ENCODE peak calls at places on chromosomes 3 and 15, in seven cellular contexts. One of them, this sample, is unnamed.
A peak's percentile ranks its signal among the peaks of the same experiment; 100 is the strongest.

GRCh38 chr3:99394831-99395733 is 243.3 kb upstream of the COL8A1 start:
- DNase-seq in H9: no peak
- DNase-seq in IMR-90: peak; percentile 89
- DNase-seq in mesendoderm: no peak
- DNase-seq in mesenchymal stem cell: peak; percentile 80
- DNase-seq in H1: no peak
- DNase-seq in neuronal stem cell: no peak
- DNase-seq in this sample: peak; percentile 24

GRCh38 chr15:47184003-47184404 is 533.3 kb upstream of the SEMA6D start:
- DNase-seq in neuronal stem cell: peak; percentile 31
- DNase-seq in H9: peak; percentile 69
- DNase-seq in mesenchymal stem cell: peak; percentile 61
- DNase-seq in H1: no peak
- DNase-seq in IMR-90: no peak
- DNase-seq in mesendoderm: peak; percentile 70
- DNase-seq in this sample: peak; percentile 19

GRCh38 chr15:86591994-86592746 is 512.5 kb downstream of the AGBL1 start:
- DNase-seq in neuronal stem cell: no peak
- DNase-seq in mesenchymal stem cell: no peak
- DNase-seq in H1: no peak
- DNase-seq in H9: no peak
- DNase-seq in mesendoderm: no peak
- DNase-seq in IMR-90: no peak
- DNase-seq in this sample: no peak

GRCh38 chr3:23762214-23763039 is 43.3 kb upstream of the UBE2E1 start:
- DNase-seq in H1: no peak
- DNase-seq in mesendoderm: no peak
- DNase-seq in IMR-90: no peak
- DNase-seq in neuronal stem cell: no peak
- DNase-seq in H9: no peak
- DNase-seq in mesenchymal stem cell: peak; percentile 9
- DNase-seq in this sample: no peak

GRCh38 chr3:197083486-197083885 is 53.9 kb upstream of the MELTF start:
- DNase-seq in mesenchymal stem cell: peak; percentile 73
- DNase-seq in H1: no peak
- DNase-seq in mesendoderm: peak; percentile 5
- DNase-seq in neuronal stem cell: no peak
- DNase-seq in H9: no peak
- DNase-seq in IMR-90: peak; percentile 88
- DNase-seq in this sample: no peak

GRCh38 chr3:114880078-114880477 is 267.0 kb downstream of the ZBTB20 start:
- DNase-seq in IMR-90: peak; percentile 2
- DNase-seq in mesendoderm: no peak
- DNase-seq in H1: no peak
- DNase-seq in H9: no peak
- DNase-seq in mesenchymal stem cell: peak; percentile 7
- DNase-seq in neuronal stem cell: no peak
- DNase-seq in this sample: no peak

GRCh38 chr3:194134231-194134756 is 1.7 kb upstream of the HES1 start:
- DNase-seq in neuronal stem cell: peak; percentile 75
- DNase-seq in mesendoderm: no peak
- DNase-seq in H1: no peak
- DNase-seq in IMR-90: no peak
- DNase-seq in H9: no peak
- DNase-seq in mesenchymal stem cell: peak; percentile 96
- DNase-seq in this sample: peak; percentile 67

GRCh38 chr3:195259146-195259563 is 11.8 kb downstream of the XXYLT1 start:
- DNase-seq in H9: no peak
- DNase-seq in IMR-90: peak; percentile 32
- DNase-seq in mesenchymal stem cell: peak; percentile 72
- DNase-seq in H1: no peak
- DNase-seq in mesendoderm: peak; percentile 79
- DNase-seq in neuronal stem cell: no peak
- DNase-seq in this sample: no peak

GRCh38 chr3:127800508-127800907 is 21.8 kb downstream of the MGLL start:
- DNase-seq in mesenchymal stem cell: no peak
- DNase-seq in neuronal stem cell: no peak
- DNase-seq in H9: no peak
- DNase-seq in H1: no peak
- DNase-seq in IMR-90: peak; percentile 47
- DNase-seq in mesendoderm: no peak
- DNase-seq in this sample: no peak

GRCh38 chr3:38742551-38742950 is 73.5 kb downstream of the SCN10A start:
- DNase-seq in H1: no peak
- DNase-seq in H9: no peak
- DNase-seq in neuronal stem cell: no peak
- DNase-seq in IMR-90: no peak
- DNase-seq in mesendoderm: no peak
- DNase-seq in mesenchymal stem cell: no peak
- DNase-seq in this sample: no peak

GRCh38 chr3:159922861-159923312 is 65.7 kb upstream of the IL12A start:
- DNase-seq in H9: no peak
- DNase-seq in mesenchymal stem cell: no peak
- DNase-seq in neuronal stem cell: no peak
- DNase-seq in H1: no peak
- DNase-seq in mesendoderm: no peak
- DNase-seq in IMR-90: no peak
- DNase-seq in this sample: no peak

GRCh38 chr3:66473181-66473580 is 27.6 kb downstream of the LRIG1 start:
- DNase-seq in H9: no peak
- DNase-seq in mesendoderm: no peak
- DNase-seq in IMR-90: peak; percentile 58
- DNase-seq in neuronal stem cell: no peak
- DNase-seq in mesenchymal stem cell: peak; percentile 66
- DNase-seq in H1: no peak
- DNase-seq in this sample: no peak

GRCh38 chr3:185308126-185308754 is 54.4 kb upstream of the EHHADH start:
- DNase-seq in mesendoderm: peak; percentile 86
- DNase-seq in neuronal stem cell: peak; percentile 63
- DNase-seq in H1: peak; percentile 34
- DNase-seq in mesenchymal stem cell: peak; percentile 71
- DNase-seq in H9: peak; percentile 76
- DNase-seq in IMR-90: peak; percentile 55
- DNase-seq in this sample: peak; percentile 64

GRCh38 chr3:156873906-156874305 is 47.8 kb downstream of the LEKR1 start:
- DNase-seq in IMR-90: no peak
- DNase-seq in neuronal stem cell: no peak
- DNase-seq in mesendoderm: no peak
- DNase-seq in H9: no peak
- DNase-seq in H1: no peak
- DNase-seq in mesenchymal stem cell: no peak
- DNase-seq in this sample: no peak

GRCh38 chr3:55639886-55640765 is 153.0 kb upstream of the WNT5A start:
- DNase-seq in H1: no peak
- DNase-seq in H9: no peak
- DNase-seq in IMR-90: no peak
- DNase-seq in neuronal stem cell: no peak
- DNase-seq in mesenchymal stem cell: no peak
- DNase-seq in mesendoderm: peak; percentile 63
- DNase-seq in this sample: no peak

GRCh38 chr15:95341686-95342085 is 988.8 kb upstream of the NR2F2 start:
- DNase-seq in mesendoderm: no peak
- DNase-seq in H9: no peak
- DNase-seq in IMR-90: no peak
- DNase-seq in mesenchymal stem cell: no peak
- DNase-seq in H1: no peak
- DNase-seq in neuronal stem cell: no peak
- DNase-seq in this sample: no peak

GRCh38 chr15:95346856-95347255 is 983.6 kb upstream of the NR2F2 start:
- DNase-seq in H1: no peak
- DNase-seq in H9: no peak
- DNase-seq in mesendoderm: no peak
- DNase-seq in IMR-90: peak; percentile 42
- DNase-seq in mesenchymal stem cell: no peak
- DNase-seq in neuronal stem cell: no peak
- DNase-seq in this sample: no peak

GRCh38 chr15:95350908-95351307 is 979.6 kb upstream of the NR2F2 start:
- DNase-seq in H1: no peak
- DNase-seq in neuronal stem cell: no peak
- DNase-seq in mesenchymal stem cell: no peak
- DNase-seq in H9: no peak
- DNase-seq in mesendoderm: no peak
- DNase-seq in IMR-90: no peak
- DNase-seq in this sample: no peak

GRCh38 chr15:95347846-95348245 is 982.7 kb upstream of the NR2F2 start:
- DNase-seq in mesenchymal stem cell: no peak
- DNase-seq in IMR-90: no peak
- DNase-seq in mesendoderm: peak; percentile 62
- DNase-seq in H1: no peak
- DNase-seq in neuronal stem cell: no peak
- DNase-seq in H9: peak; percentile 35
- DNase-seq in this sample: no peak

GRCh38 chr15:95345867-95346266 is 984.6 kb upstream of the NR2F2 start:
- DNase-seq in IMR-90: no peak
- DNase-seq in mesendoderm: no peak
- DNase-seq in neuronal stem cell: no peak
- DNase-seq in H9: no peak
- DNase-seq in H1: no peak
- DNase-seq in mesenchymal stem cell: no peak
- DNase-seq in this sample: no peak
- H3K23ac ChIP-seq in IMR-90: no peak overlapping the region
- H3K23ac ChIP-seq in mesendoderm: no peak overlapping the region
- H3K23ac ChIP-seq in neuronal stem cell: no peak overlapping the region
- H3K23ac ChIP-seq in H9: no peak overlapping the region
- H3K23ac ChIP-seq in H1: no peak overlapping the region
- H3K23ac ChIP-seq in mesenchymal stem cell: no peak overlapping the region
- H3K23ac ChIP-seq in this sample: no peak overlapping the region

GRCh38 chr3:126753191-126754160 is 49.4 kb downstream of the CHCHD6 start:
- DNase-seq in H9: no peak
- DNase-seq in neuronal stem cell: no peak
- DNase-seq in H1: no peak
- DNase-seq in IMR-90: peak; percentile 63
- DNase-seq in mesendoderm: peak; percentile 80
- DNase-seq in mesenchymal stem cell: peak; percentile 76
- DNase-seq in this sample: peak; percentile 75
- H3K23ac ChIP-seq in H9: no peak overlapping the region
- H3K23ac ChIP-seq in neuronal stem cell: no peak overlapping the region
- H3K23ac ChIP-seq in H1: no peak overlapping the region
- H3K23ac ChIP-seq in IMR-90: peak overlapping the region; percentile 74
- H3K23ac ChIP-seq in mesendoderm: no peak overlapping the region
- H3K23ac ChIP-seq in mesenchymal stem cell: no peak overlapping the region
- H3K23ac ChIP-seq in this sample: no peak overlapping the region

GRCh38 chr15:91468861-91469260 is 368.8 kb downstream of the SV2B start:
- DNase-seq in H9: no peak
- DNase-seq in IMR-90: no peak
- DNase-seq in mesendoderm: peak; percentile 77
- DNase-seq in mesenchymal stem cell: no peak
- DNase-seq in H1: no peak
- DNase-seq in neuronal stem cell: no peak
- DNase-seq in this sample: no peak

GRCh38 chr15:91473894-91474293 is 373.8 kb downstream of the SV2B start:
- DNase-seq in H9: no peak
- DNase-seq in mesendoderm: no peak
- DNase-seq in H1: no peak
- DNase-seq in neuronal stem cell: no peak
- DNase-seq in mesenchymal stem cell: no peak
- DNase-seq in IMR-90: peak; percentile 81
- DNase-seq in this sample: no peak

GRCh38 chr15:91471410-91471993 is 371.4 kb downstream of the SV2B start:
- DNase-seq in mesenchymal stem cell: no peak
- DNase-seq in mesendoderm: no peak
- DNase-seq in IMR-90: peak; percentile 92
- DNase-seq in H9: no peak
- DNase-seq in H1: no peak
- DNase-seq in neuronal stem cell: no peak
- DNase-seq in this sample: no peak

GRCh38 chr15:91469627-91470567 is 369.8 kb downstream of the SV2B start:
- DNase-seq in neuronal stem cell: no peak
- DNase-seq in IMR-90: no peak
- DNase-seq in mesenchymal stem cell: no peak
- DNase-seq in H1: no peak
- DNase-seq in mesendoderm: no peak
- DNase-seq in H9: no peak
- DNase-seq in this sample: no peak

GRCh38 chr15:91472316-91472756 is 372.3 kb downstream of the SV2B start:
- DNase-seq in mesenchymal stem cell: no peak
- DNase-seq in mesendoderm: no peak
- DNase-seq in neuronal stem cell: no peak
- DNase-seq in IMR-90: peak; percentile 18
- DNase-seq in H9: no peak
- DNase-seq in H1: no peak
- DNase-seq in this sample: no peak
- H3K23ac ChIP-seq in mesenchymal stem cell: no peak overlapping the region
- H3K23ac ChIP-seq in mesendoderm: no peak overlapping the region
- H3K23ac ChIP-seq in neuronal stem cell: no peak overlapping the region
- H3K23ac ChIP-seq in IMR-90: no peak overlapping the region
- H3K23ac ChIP-seq in H9: no peak overlapping the region
- H3K23ac ChIP-seq in H1: no peak overlapping the region
- H3K23ac ChIP-seq in this sample: no peak overlapping the region

GRCh38 chr3:170059447-170059846 is 21.7 kb downstream of the GPR160 start:
- DNase-seq in H1: no peak
- DNase-seq in IMR-90: no peak
- DNase-seq in neuronal stem cell: no peak
- DNase-seq in mesenchymal stem cell: no peak
- DNase-seq in mesendoderm: no peak
- DNase-seq in H9: no peak
- DNase-seq in this sample: no peak
- H3K23ac ChIP-seq in H1: no peak overlapping the region
- H3K23ac ChIP-seq in IMR-90: no peak overlapping the region
- H3K23ac ChIP-seq in neuronal stem cell: no peak overlapping the region
- H3K23ac ChIP-seq in mesenchymal stem cell: no peak overlapping the region
- H3K23ac ChIP-seq in mesendoderm: no peak overlapping the region
- H3K23ac ChIP-seq in H9: no peak overlapping the region
- H3K23ac ChIP-seq in this sample: no peak overlapping the region

GRCh38 chr3:141441381-141442365 is 45.2 kb upstream of the RASA2 start:
- DNase-seq in mesendoderm: peak; percentile 75
- DNase-seq in neuronal stem cell: peak; percentile 30
- DNase-seq in mesenchymal stem cell: peak; percentile 73
- DNase-seq in H1: no peak
- DNase-seq in IMR-90: peak; percentile 90
- DNase-seq in H9: peak; percentile 68
- DNase-seq in this sample: peak; percentile 67

GRCh38 chr3:141442421-141442820 is 44.4 kb upstream of the RASA2 start:
- DNase-seq in mesenchymal stem cell: peak; percentile 36
- DNase-seq in H9: no peak
- DNase-seq in H1: no peak
- DNase-seq in neuronal stem cell: no peak
- DNase-seq in mesendoderm: no peak
- DNase-seq in IMR-90: no peak
- DNase-seq in this sample: no peak

GRCh38 chr3:141442914-141443313 is 43.9 kb upstream of the RASA2 start:
- DNase-seq in IMR-90: no peak
- DNase-seq in mesenchymal stem cell: no peak
- DNase-seq in neuronal stem cell: no peak
- DNase-seq in H1: no peak
- DNase-seq in mesendoderm: no peak
- DNase-seq in H9: no peak
- DNase-seq in this sample: no peak

GRCh38 chr3:141440942-141441341 is 45.9 kb upstream of the RASA2 start:
- DNase-seq in H1: no peak
- DNase-seq in H9: no peak
- DNase-seq in IMR-90: no peak
- DNase-seq in mesendoderm: no peak
- DNase-seq in mesenchymal stem cell: no peak
- DNase-seq in neuronal stem cell: no peak
- DNase-seq in this sample: no peak

GRCh38 chr3:141439589-141439988 is 47.2 kb upstream of the RASA2 start:
- DNase-seq in mesenchymal stem cell: no peak
- DNase-seq in IMR-90: peak; percentile 69
- DNase-seq in H9: no peak
- DNase-seq in mesendoderm: no peak
- DNase-seq in neuronal stem cell: no peak
- DNase-seq in H1: no peak
- DNase-seq in this sample: no peak
- H3K23ac ChIP-seq in mesenchymal stem cell: no peak overlapping the region
- H3K23ac ChIP-seq in IMR-90: peak overlapping the region; percentile 28
- H3K23ac ChIP-seq in H9: no peak overlapping the region
- H3K23ac ChIP-seq in mesendoderm: no peak overlapping the region
- H3K23ac ChIP-seq in neuronal stem cell: no peak overlapping the region
- H3K23ac ChIP-seq in H1: no peak overlapping the region
- H3K23ac ChIP-seq in this sample: no peak overlapping the region